ENCODE peak calls at places on chromosomes 16 and 17, in five cellular contexts. One of them, this sample, is unnamed.

GRCh38 chr17:69779378-69780214 is 295.4 kb upstream of the KCNJ16 start:
- DNase-seq in transverse colon: no peak
- DNase-seq in NCI-H526 treated with DMSO at 0.1 percent for 48 hours: no peak
- DNase-seq in GM06990: no peak
- DNase-seq in activated T-helper 9 cell treated with anti-CD3 and anti-CD28 coated beads, Interleukin-2, amount 50 U/mL, for 16 hours: no peak
- DNase-seq in this sample: no peak

GRCh38 chr16:78816499-78817441 is 717.3 kb downstream of the WWOX start:
- DNase-seq in transverse colon: peak
- DNase-seq in NCI-H526 treated with DMSO at 0.1 percent for 48 hours: no peak
- DNase-seq in GM06990: no peak
- DNase-seq in activated T-helper 9 cell treated with anti-CD3 and anti-CD28 coated beads, Interleukin-2, amount 50 U/mL, for 16 hours: no peak
- DNase-seq in this sample: no peak

GRCh38 chr16:24013733-24014645 is 178.2 kb downstream of the PRKCB start:
- DNase-seq in transverse colon: peak
- DNase-seq in NCI-H526 treated with DMSO at 0.1 percent for 48 hours: no peak
- DNase-seq in GM06990: peak
- DNase-seq in activated T-helper 9 cell treated with anti-CD3 and anti-CD28 coated beads, Interleukin-2, amount 50 U/mL, for 16 hours: peak
- DNase-seq in this sample: no peak

GRCh38 chr17:9032151-9032550 is 10.8 kb downstream of the NTN1 start:
- DNase-seq in transverse colon: no peak
- DNase-seq in NCI-H526 treated with DMSO at 0.1 percent for 48 hours: no peak
- DNase-seq in GM06990: no peak
- DNase-seq in activated T-helper 9 cell treated with anti-CD3 and anti-CD28 coated beads, Interleukin-2, amount 50 U/mL, for 16 hours: no peak
- DNase-seq in this sample: no peak

GRCh38 chr17:36937001-36937960 is at the start of gene LHX1:
- DNase-seq in transverse colon: no peak
- DNase-seq in NCI-H526 treated with DMSO at 0.1 percent for 48 hours: no peak
- DNase-seq in GM06990: no peak
- DNase-seq in activated T-helper 9 cell treated with anti-CD3 and anti-CD28 coated beads, Interleukin-2, amount 50 U/mL, for 16 hours: no peak
- DNase-seq in this sample: no peak

GRCh38 chr17:31568140-31568938 is 176.9 kb downstream of the RAB11FIP4 start:
- DNase-seq in transverse colon: no peak
- DNase-seq in NCI-H526 treated with DMSO at 0.1 percent for 48 hours: no peak
- DNase-seq in GM06990: no peak
- DNase-seq in activated T-helper 9 cell treated with anti-CD3 and anti-CD28 coated beads, Interleukin-2, amount 50 U/mL, for 16 hours: no peak
- DNase-seq in this sample: no peak

GRCh38 chr17:79732804-79733691 is 2.3 kb downstream of the ENPP7 start:
- DNase-seq in transverse colon: peak
- DNase-seq in NCI-H526 treated with DMSO at 0.1 percent for 48 hours: no peak
- DNase-seq in GM06990: peak
- DNase-seq in activated T-helper 9 cell treated with anti-CD3 and anti-CD28 coated beads, Interleukin-2, amount 50 U/mL, for 16 hours: no peak
- DNase-seq in this sample: no peak

GRCh38 chr17:35730400-35731005 is 936 bp upstream of the RASL10B start:
- DNase-seq in transverse colon: no peak
- DNase-seq in NCI-H526 treated with DMSO at 0.1 percent for 48 hours: no peak
- DNase-seq in GM06990: no peak
- DNase-seq in activated T-helper 9 cell treated with anti-CD3 and anti-CD28 coated beads, Interleukin-2, amount 50 U/mL, for 16 hours: no peak
- DNase-seq in this sample: no peak

GRCh38 chr16:54424043-54424451 is 137.5 kb upstream of the IRX3 start:
- DNase-seq in transverse colon: no peak
- DNase-seq in NCI-H526 treated with DMSO at 0.1 percent for 48 hours: no peak
- DNase-seq in GM06990: no peak
- DNase-seq in activated T-helper 9 cell treated with anti-CD3 and anti-CD28 coated beads, Interleukin-2, amount 50 U/mL, for 16 hours: no peak
- DNase-seq in this sample: no peak

GRCh38 chr17:74340470-74341023 is 14.5 kb downstream of the KIF19 start:
- DNase-seq in transverse colon: no peak
- DNase-seq in NCI-H526 treated with DMSO at 0.1 percent for 48 hours: no peak
- DNase-seq in GM06990: no peak
- DNase-seq in activated T-helper 9 cell treated with anti-CD3 and anti-CD28 coated beads, Interleukin-2, amount 50 U/mL, for 16 hours: no peak
- DNase-seq in this sample: peak

GRCh38 chr17:47808830-47809480 is 12.6 kb downstream of the OSBPL7 start:
- DNase-seq in transverse colon: no peak
- DNase-seq in NCI-H526 treated with DMSO at 0.1 percent for 48 hours: no peak
- DNase-seq in GM06990: no peak
- DNase-seq in activated T-helper 9 cell treated with anti-CD3 and anti-CD28 coated beads, Interleukin-2, amount 50 U/mL, for 16 hours: no peak
- DNase-seq in this sample: no peak

GRCh38 chr16:30458561-30459394 is 13.1 kb upstream of the SEPHS2 start:
- DNase-seq in transverse colon: peak
- DNase-seq in NCI-H526 treated with DMSO at 0.1 percent for 48 hours: no peak
- DNase-seq in GM06990: peak
- DNase-seq in activated T-helper 9 cell treated with anti-CD3 and anti-CD28 coated beads, Interleukin-2, amount 50 U/mL, for 16 hours: peak
- DNase-seq in this sample: no peak

GRCh38 chr16:4679156-4679853 is 14.1 kb upstream of the NUDT16L1 start:
- DNase-seq in transverse colon: peak
- DNase-seq in NCI-H526 treated with DMSO at 0.1 percent for 48 hours: no peak
- DNase-seq in GM06990: no peak
- DNase-seq in activated T-helper 9 cell treated with anti-CD3 and anti-CD28 coated beads, Interleukin-2, amount 50 U/mL, for 16 hours: no peak
- DNase-seq in this sample: no peak

GRCh38 chr17:82175951-82176350 is 36.7 kb downstream of the CCDC57 start:
- DNase-seq in transverse colon: no peak
- DNase-seq in NCI-H526 treated with DMSO at 0.1 percent for 48 hours: no peak
- DNase-seq in GM06990: no peak
- DNase-seq in activated T-helper 9 cell treated with anti-CD3 and anti-CD28 coated beads, Interleukin-2, amount 50 U/mL, for 16 hours: no peak
- DNase-seq in this sample: no peak

GRCh38 chr16:17166095-17166494 is 304.7 kb downstream of the XYLT1 start:
- DNase-seq in transverse colon: no peak
- DNase-seq in NCI-H526 treated with DMSO at 0.1 percent for 48 hours: no peak
- DNase-seq in GM06990: no peak
- DNase-seq in activated T-helper 9 cell treated with anti-CD3 and anti-CD28 coated beads, Interleukin-2, amount 50 U/mL, for 16 hours: no peak
- DNase-seq in this sample: no peak

GRCh38 chr16:89037261-89038152 is 56.1 kb upstream of the ACSF3 start:
- DNase-seq in transverse colon: no peak
- DNase-seq in NCI-H526 treated with DMSO at 0.1 percent for 48 hours: no peak
- DNase-seq in GM06990: no peak
- DNase-seq in activated T-helper 9 cell treated with anti-CD3 and anti-CD28 coated beads, Interleukin-2, amount 50 U/mL, for 16 hours: no peak
- DNase-seq in this sample: no peak

This sample was measured in dorsolateral prefrontal cortex.